ENCODE peak calls at places on chromosome 6, in five cellular contexts. B is Right ventricle myocardium superior; E is left cardiac atrium; A is activated naive CD4-positive, alpha-beta T cell treated with anti-CD3 and anti-CD28 coated beads, Interleukin-2, amount 50 U/mL, for 16 hours; S is tibial artery. I is an unnamed sample.

GRCh38 chr6:47073125-47074110 is 31.3 kb upstream of the ADGRF1 start:
- DNase-seq in B (no peak), E (no peak), S (no peak), A (no peak), I (no peak)

GRCh38 chr6:158069800-158070195 is 88.1 kb downstream of the SYNJ2 start:
- DNase-seq in B (no peak), A (no peak), S (no peak), E (no peak), I (no peak)

GRCh38 chr6:142235247-142235646 is 66.6 kb upstream of the ADGRG6 start:
- DNase-seq in E (no peak), B (no peak), S (no peak), A (no peak), I (no peak)

GRCh38 chr6:43974643-43975235 is 152.5 kb downstream of the MRPL14 start:
- DNase-seq in B (no peak), S (no peak), E (no peak), A (no peak), I (no peak)

GRCh38 chr6:36402481-36402880 is 15.0 kb upstream of the ETV7 start:
- DNase-seq in B (no peak), A (no peak), E (no peak), S (no peak), I (no peak)

GRCh38 chr6:15473741-15474161 is 189.1 kb downstream of the DTNBP1 start:
- DNase-seq in A (no peak), E (peak; percentile 40), S (no peak), B (no peak), I (no peak)

GRCh38 chr6:100457251-100457990 is 7.3 kb downstream of the SIM1 start:
- DNase-seq in S (no peak), A (no peak), E (no peak), B (no peak), I (no peak)

GRCh38 chr6:52725133-52725529 is 38.1 kb downstream of the GSTA2 start:
- DNase-seq in E (no peak), A (no peak), B (no peak), S (peak; percentile 68), I (no peak)

GRCh38 chr6:14925627-14926026 is 320.2 kb upstream of the JARID2 start:
- DNase-seq in B (no peak), A (no peak), E (no peak), S (no peak), I (no peak)

GRCh38 chr6:99933129-99933528 is 60.9 kb downstream of the MCHR2 start:
- DNase-seq in B (no peak), S (no peak), A (no peak), E (no peak), I (no peak)

GRCh38 chr6:105077592-105078463 is 102.0 kb downstream of the POPDC3 start:
- DNase-seq in S (no peak), B (no peak), E (no peak), A (no peak), I (no peak)

GRCh38 chr6:158799051-158799792 is 19.9 kb downstream of the EZR start:
- DNase-seq in S (no peak), A (no peak), E (no peak), B (no peak), I (no peak)

GRCh38 chr6:146364816-146365594 is 178.6 kb upstream of the RAB32 start:
- DNase-seq in A (no peak), B (no peak), E (no peak), S (no peak), I (no peak)

GRCh38 chr6:64250126-64250525 is 614.5 kb downstream of the PHF3 start:
- DNase-seq in A (no peak), E (no peak), S (no peak), B (no peak), I (no peak)

GRCh38 chr6:83514877-83515466 is 2.6 kb downstream of the PRSS35 start:
- DNase-seq in E (no peak), A (no peak), S (no peak), B (no peak), I (no peak)

GRCh38 chr6:19463250-19463649 is 373.9 kb upstream of the ID4 start:
- DNase-seq in E (no peak), S (no peak), B (no peak), A (no peak), I (no peak)

GRCh38 chr6:2028457-2029038 is 216.9 kb downstream of the GMDS start:
- DNase-seq in B (no peak), E (no peak), S (no peak), A (no peak), I (no peak)

GRCh38 chr6:14922306-14922705 is 323.6 kb upstream of the JARID2 start:
- DNase-seq in E (no peak), S (no peak), A (no peak), B (no peak), I (no peak)

GRCh38 chr6:32148722-32149576 is 2.8 kb downstream of the PRRT1 start:
- DNase-seq in A (peak; percentile 74), E (peak; percentile 80), S (no peak), B (peak; percentile 76), I (peak; percentile 65)

GRCh38 chr6:150068786-150069648 is at the start of gene ULBP3:
- DNase-seq in S (peak; percentile 95), B (peak; percentile 92), A (peak; percentile 67), E (peak; percentile 95), I (peak; percentile 82)

GRCh38 chr6:118665011-118665410 is 13.6 kb upstream of the CEP85L start:
- DNase-seq in E (no peak), B (no peak), A (peak; percentile 21), S (no peak), I (no peak)

GRCh38 chr6:68876792-68877493 is 241.9 kb downstream of the ADGRB3 start:
- DNase-seq in B (no peak), E (no peak), S (no peak), A (no peak), I (no peak)

GRCh38 chr6:169999367-169999766 is 247.9 kb downstream of the ERMARD start:
- DNase-seq in A (no peak), S (no peak), E (no peak), B (no peak), I (no peak)

GRCh38 chr6:163717106-163717764 is 302.7 kb downstream of the QKI start:
- DNase-seq in B (no peak), E (no peak), A (no peak), S (no peak), I (no peak)

GRCh38 chr6:38512211-38512610 is 127.5 kb downstream of the BTBD9 start:
- DNase-seq in S (no peak), E (no peak), A (no peak), B (no peak), I (no peak)

GRCh38 chr6:145562771-145563615 is 172.3 kb downstream of the EPM2A start:
- DNase-seq in B (no peak), S (no peak), A (no peak), E (no peak), I (no peak)

GRCh38 chr6:11756726-11757125 is 21.9 kb downstream of the ADTRP start:
- DNase-seq in S (no peak), E (no peak), B (no peak), A (no peak), I (no peak)

GRCh38 chr6:118896339-118897136 is 2.6 kb downstream of the ASF1A start:
- DNase-seq in A (no peak), S (no peak), B (no peak), E (no peak), I (no peak)

GRCh38 chr6:84882768-84883766 is 118.7 kb upstream of the TBX18 start:
- DNase-seq in B (no peak), E (no peak), S (no peak), A (no peak), I (no peak)

GRCh38 chr6:30543824-30544223 is 12.5 kb downstream of the GNL1 start:
- DNase-seq in S (no peak), B (no peak), A (no peak), E (no peak), I (no peak)

GRCh38 chr6:11650711-11651110 is 113.2 kb downstream of the TMEM170B start:
- DNase-seq in A (no peak), S (no peak), E (no peak), B (no peak), I (no peak)